ENCODE peak calls at places on chromosome 5, in six cellular contexts. M is IMR-90, T is H1, D is H9, B is trophoblast cell, I is mesendoderm. S is an unnamed sample.

GRCh38 chr5:64149268-64149667 is 16.4 kb upstream of the RNF180 start:
- DNase-seq in M (no peak), T (no peak), D (no peak), B (no peak), I (no peak), S (no peak)

GRCh38 chr5:79120221-79120620 is 8.6 kb downstream of the BHMT start:
- DNase-seq in M (no peak), T (no peak), D (no peak), B (peak), I (no peak), S (no peak)

GRCh38 chr5:36441215-36441614 is 139.5 kb upstream of the RANBP3L start:
- DNase-seq in M (no peak), T (no peak), D (no peak), B (no peak), I (no peak), S (no peak)

GRCh38 chr5:135244620-135245021 is 154.4 kb downstream of the MACROH2A1 start:
- DNase-seq in M (no peak), T (no peak), D (peak), B (no peak), I (no peak), S (no peak)

GRCh38 chr5:145780961-145781360 is 54.2 kb downstream of the PRELID2 start:
- DNase-seq in M (no peak), T (no peak), D (no peak), B (no peak), I (no peak), S (peak)

GRCh38 chr5:74316064-74316586 is 324.4 kb downstream of the ENC1 start:
- DNase-seq in M (peak), T (peak), D (peak), B (peak), I (peak), S (no peak)

GRCh38 chr5:177312649-177313181 is 1.0 kb upstream of the MXD3 start:
- DNase-seq in M (no peak), T (no peak), D (peak), B (no peak), I (peak), S (no peak)

GRCh38 chr5:73826301-73826700 is 200.3 kb downstream of the ARHGEF28 start:
- DNase-seq in M (no peak), T (no peak), D (no peak), B (no peak), I (no peak), S (no peak)

GRCh38 chr5:148457183-148457620 is 73.4 kb downstream of the FBXO38 start:
- DNase-seq in M (no peak), T (no peak), D (no peak), B (no peak), I (peak), S (no peak)

GRCh38 chr5:14184725-14185124 is 41.6 kb downstream of the TRIO start:
- DNase-seq in M (peak), T (no peak), D (no peak), B (no peak), I (no peak), S (no peak)

GRCh38 chr5:72556351-72557146 is 49.3 kb upstream of the ZNF366 start:
- DNase-seq in M (peak), T (peak), D (peak), B (peak), I (peak), S (peak)
- H3K18ac ChIP-seq in M (peak), T (peak), D (peak), B (peak), I (peak), S (peak)

GRCh38 chr5:59040007-59040803 is 457.3 kb downstream of the RAB3C start:
- DNase-seq in M (no peak), T (no peak), D (no peak), B (no peak), I (peak), S (no peak)

GRCh38 chr5:59038169-59039002 is 455.5 kb downstream of the RAB3C start:
- DNase-seq in M (peak), T (no peak), D (peak), B (no peak), I (peak), S (no peak)

GRCh38 chr5:59037453-59038168 is 454.7 kb downstream of the RAB3C start:
- DNase-seq in M (no peak), T (no peak), D (no peak), B (no peak), I (no peak), S (no peak)

GRCh38 chr5:59039296-59040006 is 456.6 kb downstream of the RAB3C start:
- DNase-seq in M (peak), T (no peak), D (peak), B (peak), I (peak), S (peak)

GRCh38 chr5:59039003-59039295 is 456.1 kb downstream of the RAB3C start:
- DNase-seq in M (no peak), T (no peak), D (peak), B (no peak), I (peak), S (peak)
- H3K18ac ChIP-seq in M (peak), T (no peak), D (peak), B (peak), I (no peak), S (peak)

GRCh38 chr5:150140830-150141229 is 14.8 kb downstream of the PDGFRB start:
- DNase-seq in M (peak), T (no peak), D (no peak), B (peak), I (no peak), S (no peak)
- H3K18ac ChIP-seq in M (peak), T (no peak), D (no peak), B (peak), I (peak), S (peak)

GRCh38 chr5:90638878-90639277 is 80.3 kb downstream of the ADGRV1 start:
- DNase-seq in M (no peak), T (no peak), D (no peak), B (no peak), I (no peak), S (no peak)
- H3K18ac ChIP-seq in M (no peak), T (no peak), D (no peak), B (no peak), I (no peak), S (no peak)

S was measured in neuronal stem cell.